ENCODE peak calls at places on chromosomes 12 and 14, in eight cellular contexts. X is DMS153; I is bronchial epithelial cell; C is right cardiac atrium; Q is renal cortical epithelial cell; Z is omental fat pad; V is activated T-cell treated with anti-CD3 and anti-CD28 coated beads, Interleukin-2, amount 50 U/mL, for 4 hours; U is KG1. L is an unnamed sample.
A peak's percentile ranks its signal among the peaks of the same experiment; 100 is the strongest.

GRCh38 chr14:52913271-52913670 is 37.6 kb downstream of the FERMT2 start:
- DNase-seq in X (no peak), I (no peak), C (no peak), Q (peak; percentile 64), Z (no peak), V (no peak), U (no peak), L (no peak)

GRCh38 chr14:29925106-29925722 is 2.4 kb downstream of the PRKD1 start:
- DNase-seq in X (no peak), I (peak; percentile 31), C (no peak), Q (peak; percentile 73), Z (no peak), V (no peak), U (no peak), L (no peak)

GRCh38 chr12:47686645-47687240 is 19.1 kb downstream of the RPAP3 start:
- DNase-seq in X (no peak), I (peak; percentile 46), C (no peak), Q (peak; percentile 54), Z (no peak), V (no peak), U (no peak), L (no peak)

GRCh38 chr14:25034803-25035681 is 14.9 kb downstream of the STXBP6 start:
- DNase-seq in X (peak; percentile 9), I (no peak), C (no peak), Q (no peak), Z (no peak), V (no peak), U (no peak), L (peak; percentile 58)

GRCh38 chr12:46246021-46246700 is 22.7 kb downstream of the SLC38A1 start:
- DNase-seq in X (no peak), I (no peak), C (no peak), Q (no peak), Z (no peak), V (no peak), U (no peak), L (no peak)

GRCh38 chr12:8698132-8698829 is 490 bp downstream of the RIMKLB start:
- DNase-seq in X (no peak), I (no peak), C (peak; percentile 88), Q (no peak), Z (no peak), V (peak; percentile 37), U (no peak), L (no peak)

GRCh38 chr14:49634547-49635334 is at the start of gene DNAAF2:
- DNase-seq in X (peak; percentile 33), I (peak; percentile 60), C (peak; percentile 83), Q (peak; percentile 74), Z (peak; percentile 48), V (peak; percentile 55), U (peak; percentile 35), L (no peak)

GRCh38 chr12:47852096-47852571 is 32.4 kb upstream of the HDAC7 start:
- DNase-seq in X (no peak), I (no peak), C (no peak), Q (no peak), Z (no peak), V (no peak), U (no peak), L (no peak)

GRCh38 chr12:56808954-56809353 is 45.8 kb downstream of the HSD17B6 start:
- DNase-seq in X (no peak), I (peak; percentile 17), C (no peak), Q (no peak), Z (no peak), V (no peak), U (no peak), L (no peak)

L was measured in LNCaP clone FGC.